ENCODE peak calls at places on chromosome 14, in eight cellular contexts. L is PC-9, Y is choroid plexus epithelial cell, P is BE2C, Q is lower leg skin, I is tibial artery, V is A549, Z is fibroblast of the aortic adventitia. S is an unnamed sample.

GRCh38 chr14:55125403-55125802 is 3.6 kb upstream of the LGALS3 start:
- DNase-seq in Y (no peak), L (peak; percentile 83), I (no peak), V (no peak), Z (no peak), P (no peak), Q (no peak), S (no peak)

GRCh38 chr14:105536051-105536450 is 9.7 kb downstream of the TMEM121 start:
- DNase-seq in Y (no peak), L (no peak), I (peak; percentile 44), Q (no peak), P (no peak), V (no peak), Z (no peak), S (no peak)

GRCh38 chr14:103398427-103399195 is 13.4 kb downstream of the MARK3 start:
- DNase-seq in I (no peak), L (peak; percentile 82), Q (no peak), Z (peak; percentile 67), Y (peak; percentile 73), V (no peak), P (no peak), S (no peak)

GRCh38 chr14:65574611-65575010 is 162.1 kb downstream of the FUT8 start:
- DNase-seq in Q (no peak), Y (no peak), L (no peak), P (no peak), Z (no peak), V (no peak), I (no peak), S (no peak)

GRCh38 chr14:55101698-55102097 is 27.4 kb upstream of the LGALS3 start:
- DNase-seq in P (no peak), I (peak; percentile 13), L (no peak), Z (no peak), V (no peak), Q (no peak), Y (no peak), S (no peak)

GRCh38 chr14:58607131-58607531 is 30.6 kb upstream of the DACT1 start:
- DNase-seq in Y (no peak), Z (no peak), Q (no peak), V (no peak), L (no peak), P (no peak), I (no peak), S (no peak)

GRCh38 chr14:105419305-105420091 is at the start of gene MTA1:
- DNase-seq in I (no peak), Q (peak; percentile 84), L (no peak), Z (no peak), P (peak; percentile 64), V (no peak), Y (peak; percentile 20), S (peak; percentile 44)

GRCh38 chr14:81066672-81067071 is 111.3 kb downstream of the TSHR start:
- DNase-seq in L (no peak), V (no peak), I (no peak), Q (no peak), P (no peak), Y (no peak), Z (no peak), S (no peak)

GRCh38 chr14:65808390-65808789 is 395.9 kb downstream of the FUT8 start:
- DNase-seq in Z (no peak), L (no peak), I (no peak), Y (no peak), V (no peak), Q (no peak), P (no peak), S (no peak)

GRCh38 chr14:39426605-39427004 is 5.6 kb downstream of the FBXO33 start:
- DNase-seq in Q (no peak), Z (peak; percentile 76), Y (peak; percentile 89), V (no peak), L (no peak), P (no peak), I (no peak), S (no peak)

GRCh38 chr14:80636071-80636470 is 305.5 kb downstream of the CEP128 start:
- DNase-seq in Z (no peak), I (no peak), P (no peak), Q (no peak), Y (peak; percentile 46), V (no peak), L (no peak), S (no peak)

GRCh38 chr14:64963611-64964010 is 8.5 kb downstream of the RAB15 start:
- DNase-seq in Z (no peak), P (no peak), Y (no peak), Q (no peak), V (no peak), L (no peak), I (no peak), S (no peak)

GRCh38 chr14:46325157-46325556 is 326.4 kb downstream of the RPL10L start:
- DNase-seq in Q (no peak), V (no peak), I (no peak), L (no peak), P (peak; percentile 6), Y (no peak), Z (no peak), S (no peak)

GRCh38 chr14:104637546-104638003 is 33.0 kb upstream of the TMEM179 start:
- DNase-seq in L (no peak), Z (no peak), Y (no peak), P (no peak), I (no peak), Q (no peak), V (no peak), S (no peak)

GRCh38 chr14:32383337-32384009 is 54.4 kb downstream of the AKAP6 start:
- DNase-seq in Z (peak; percentile 25), Q (no peak), V (no peak), I (no peak), P (no peak), Y (no peak), L (no peak), S (no peak)

GRCh38 chr14:32027255-32027939 is 49.7 kb upstream of the ARHGAP5 start:
- DNase-seq in V (peak; percentile 32), Q (no peak), Z (no peak), L (peak; percentile 66), Y (peak; percentile 58), P (no peak), I (no peak), S (no peak)

GRCh38 chr14:60164717-60165546 is at the start of gene DHRS7:
- DNase-seq in Y (peak; percentile 75), P (peak; percentile 89), I (peak; percentile 92), V (peak; percentile 76), L (peak; percentile 73), Z (peak; percentile 70), Q (peak; percentile 95), S (peak; percentile 72)

GRCh38 chr14:60164404-60164716 is 838 bp downstream of the DHRS7 start:
- DNase-seq in P (no peak), Z (peak; percentile 64), Y (no peak), V (peak; percentile 36), I (no peak), Q (no peak), L (peak; percentile 75), S (no peak)

GRCh38 chr14:60166144-60166543 is 946 bp upstream of the DHRS7 start:
- DNase-seq in I (no peak), Q (no peak), Y (no peak), Z (no peak), V (no peak), L (no peak), P (no peak), S (no peak)

GRCh38 chr14:60163741-60164140 is 1.5 kb downstream of the DHRS7 start:
- DNase-seq in Y (no peak), Z (no peak), Q (no peak), P (no peak), V (no peak), L (no peak), I (no peak), S (no peak)

DNA sequence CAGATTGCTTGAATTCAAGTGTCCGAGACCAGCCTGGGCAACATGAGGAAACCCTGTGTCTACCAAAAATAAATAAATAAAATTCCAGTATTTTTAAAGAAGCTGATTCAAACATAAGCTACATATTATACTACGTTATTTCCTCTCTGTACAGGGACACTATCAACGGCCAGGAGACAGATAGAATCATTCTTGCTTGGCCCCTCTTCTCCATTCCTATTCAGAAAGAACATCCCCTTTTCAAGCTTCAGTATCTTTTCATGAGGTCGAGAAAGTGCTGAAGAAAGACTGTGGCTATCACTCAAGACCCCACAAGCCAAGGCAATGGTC is 314 bp upstream of the DHRS7 start:
- DNase-seq in I (no peak), Z (no peak), V (no peak), Q (no peak), Y (no peak), P (no peak), L (no peak), S (no peak)
- TF ChIP-seq CTCF in I (no peak), Z (no peak), V (no peak), Q (no peak), Y (no peak), P (no peak), L (no peak), S (no peak)

GRCh38 chr14:61196034-61196433 is 85.1 kb downstream of the TMEM30B start:
- DNase-seq in I (no peak), L (no peak), Y (no peak), V (no peak), P (no peak), Q (no peak), Z (no peak), S (no peak)
- TF ChIP-seq CTCF in I (no peak), L (no peak), Y (peak; percentile 31), V (peak; percentile 7), P (no peak), Q (no peak), Z (no peak), S (no peak)

DNA sequence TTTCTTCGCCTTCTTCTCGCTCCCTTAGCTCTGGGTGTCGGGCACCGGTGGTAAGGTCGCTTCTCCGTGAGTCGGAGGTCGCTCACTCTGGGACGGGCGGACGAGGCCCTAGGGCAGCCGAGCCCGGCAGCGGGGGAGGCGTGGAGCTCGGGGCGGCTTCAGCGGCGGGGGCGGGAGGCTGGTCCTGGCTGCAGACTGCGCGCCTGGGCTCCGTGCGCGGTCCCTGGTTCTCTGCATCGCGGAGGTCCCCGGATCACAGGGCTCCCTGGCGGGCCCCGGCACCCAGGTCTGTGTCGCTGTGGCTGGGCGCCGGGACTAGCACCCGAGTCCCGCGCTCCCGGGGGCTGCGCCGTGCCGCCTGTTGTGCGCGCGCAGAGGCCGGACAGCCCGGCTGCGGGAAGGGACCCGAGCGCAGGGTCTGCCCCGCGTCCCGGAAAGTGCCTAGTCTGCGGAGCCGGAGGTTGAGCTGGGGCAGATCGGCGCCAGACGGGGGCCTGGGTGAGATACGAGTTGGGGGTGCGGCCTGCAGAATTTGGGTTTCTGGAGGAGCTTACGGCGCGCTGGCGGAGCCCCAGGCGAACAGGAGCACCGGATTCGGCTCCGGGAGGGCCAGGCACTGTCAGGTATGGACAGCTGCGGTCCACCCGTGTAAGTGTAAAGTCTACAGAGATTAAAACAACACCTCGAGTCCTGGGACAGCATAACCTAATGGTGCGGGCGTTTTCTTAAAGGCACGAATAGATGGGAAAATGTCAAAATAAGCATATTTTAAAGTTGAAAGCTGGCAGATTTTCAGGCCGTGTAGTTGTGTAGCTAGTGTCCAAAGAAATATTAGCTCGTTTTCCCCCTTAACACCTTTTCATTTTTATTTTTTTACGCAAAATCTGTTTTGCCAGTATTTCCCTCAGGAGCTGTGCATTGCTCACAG is 722 bp downstream of the FRMD6 start:
- DNase-seq in L (no peak), Y (no peak), V (peak; percentile 37), Z (peak; percentile 33), Q (peak; percentile 94), P (peak; percentile 71), I (peak; percentile 74), S (peak; percentile 41)
- TF ChIP-seq CTCF in L (peak; percentile 35), Y (no peak), V (no peak), Z (no peak), Q (no peak), P (no peak), I (peak; percentile 8), S (peak; percentile 37)

GRCh38 chr14:53186532-53186931 is 33.4 kb upstream of the DDHD1 start:
- DNase-seq in Q (no peak), Y (no peak), L (no peak), I (no peak), V (no peak), P (no peak), Z (no peak), S (no peak)
- TF ChIP-seq CTCF in Q (no peak), Y (no peak), L (no peak), I (no peak), V (no peak), P (no peak), Z (no peak), S (no peak)

S was measured in natural killer cell.